ENCODE peak calls at places on chromosome 12, in seven cellular contexts. D is HCT116, A is GM12878, L is HepG2, I is K562, P is H1, X is SK-N-SH. O is an unnamed sample.

GRCh38 chr12:75727577-75727976 is 216.2 kb upstream of the KRR1 start:
- DNase-seq in L (peak; percentile 18), I (no peak), A (no peak), D (no peak), X (no peak), P (no peak), O (no peak)

GRCh38 chr12:78392918-78393317 is 471.7 kb upstream of the SYT1 start:
- DNase-seq in X (peak; percentile 5), A (no peak), D (no peak), L (no peak), I (no peak), P (no peak), O (no peak)

GRCh38 chr12:80269953-80270552 is 170.7 kb downstream of the OTOGL start:
- DNase-seq in X (peak; percentile 10), A (no peak), L (peak; percentile 24), I (peak; percentile 7), P (no peak), D (peak; percentile 23), O (peak; percentile 39)

GRCh38 chr12:40586823-40587222 is 105.4 kb upstream of the CNTN1 start:
- DNase-seq in I (no peak), D (no peak), X (no peak), P (no peak), L (no peak), A (no peak), O (no peak)

GRCh38 chr12:26833692-26834168 is 736 bp upstream of the ITPR2 start:
- DNase-seq in X (peak; percentile 50), A (no peak), L (no peak), P (no peak), I (peak; percentile 19), D (no peak), O (peak; percentile 76)

GRCh38 chr12:24416423-24417109 is 467.1 kb upstream of the SOX5 start:
- DNase-seq in I (no peak), D (no peak), A (no peak), P (no peak), X (no peak), L (no peak), O (no peak)

GRCh38 chr12:4421590-4422031 is 24.0 kb downstream of the FGF6 start:
- DNase-seq in I (peak; percentile 58), A (no peak), P (no peak), X (peak; percentile 82), D (peak; percentile 27), L (peak; percentile 35), O (no peak)

GRCh38 chr12:60494249-60494648 is 898.4 kb downstream of the SLC16A7 start:
- DNase-seq in D (peak; percentile 31), P (no peak), I (peak; percentile 4), L (peak; percentile 32), X (peak; percentile 0), A (no peak), O (peak; percentile 18)

GRCh38 chr12:66584673-66585072 is 94.2 kb downstream of the GRIP1 start:
- DNase-seq in D (no peak), I (no peak), X (no peak), P (no peak), L (no peak), A (no peak), O (no peak)

GRCh38 chr12:128078311-128078851 is 188.6 kb upstream of the TMEM132C start:
- DNase-seq in L (no peak), I (no peak), X (no peak), P (peak; percentile 9), D (no peak), A (no peak), O (no peak)

GRCh38 chr12:7832059-7832696 is 40.5 kb downstream of the SLC2A14 start:
- DNase-seq in D (peak; percentile 32), I (peak; percentile 71), A (no peak), P (no peak), L (peak; percentile 62), X (peak; percentile 49), O (peak; percentile 54)

GRCh38 chr12:4164591-4165558 is 108.7 kb upstream of the CCND2 start:
- DNase-seq in L (no peak), X (no peak), P (peak; percentile 51), D (no peak), I (no peak), A (no peak), O (no peak)

GRCh38 chr12:47736877-47737676 is 11.8 kb upstream of the ENDOU start:
- DNase-seq in P (no peak), X (peak; percentile 84), L (no peak), A (no peak), I (peak; percentile 65), D (no peak), O (no peak)

GRCh38 chr12:54306925-54307731 is 6.3 kb upstream of the NFE2 start:
- DNase-seq in X (peak; percentile 59), P (no peak), L (peak; percentile 58), A (no peak), D (peak; percentile 78), I (peak; percentile 93), O (no peak)

GRCh38 chr12:175759-176158 is 38.2 kb downstream of the SLC6A12 start:
- DNase-seq in A (no peak), I (no peak), D (no peak), X (no peak), P (no peak), L (no peak), O (no peak)

GRCh38 chr12:68037616-68038255 is 48.5 kb downstream of the IFNG-AS1 start:
- DNase-seq in P (no peak), X (no peak), A (no peak), L (no peak), D (no peak), I (no peak), O (no peak)

GRCh38 chr12:5946388-5946787 is 1.3 kb upstream of the ANO2 start:
- DNase-seq in L (no peak), P (no peak), I (no peak), X (no peak), D (no peak), A (no peak), O (no peak)

GRCh38 chr12:12689672-12690287 is 6.2 kb downstream of the GPR19 start:
- DNase-seq in A (no peak), I (no peak), L (no peak), P (no peak), X (no peak), D (no peak), O (no peak)

DNA sequence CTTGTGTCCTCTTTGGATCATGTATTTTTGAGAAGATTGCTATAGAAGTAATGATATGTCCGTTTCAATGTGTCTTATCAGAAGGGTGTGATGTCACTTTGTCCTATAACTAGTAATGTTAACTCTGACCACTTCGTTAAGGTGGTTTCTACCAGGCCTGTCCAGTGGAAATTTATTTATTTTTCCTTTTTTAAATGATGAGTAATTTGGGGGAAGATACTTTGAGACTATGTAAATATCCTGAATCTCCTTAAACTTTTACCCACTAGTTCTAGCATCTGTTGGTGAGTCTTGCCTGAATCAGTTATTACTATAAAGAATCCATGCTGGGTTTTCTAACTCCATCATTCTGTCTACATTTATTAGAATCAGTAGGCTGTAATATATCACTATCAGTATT is 15.3 kb downstream of the EP400 start:
- DNase-seq in D (no peak), I (no peak), P (no peak), L (no peak), X (no peak), A (no peak), O (no peak)
- TF ChIP-seq JUND in D (no peak), I (no peak), P (no peak), L (no peak), X (no peak), A (no peak), O (no peak)

GRCh38 chr12:53233671-53234091 is 1.7 kb upstream of the RARG start:
- DNase-seq in D (no peak), I (no peak), P (no peak), L (no peak), X (no peak), A (no peak), O (no peak)

GRCh38 chr12:53229454-53229853 is 2.6 kb downstream of the RARG start:
- DNase-seq in A (no peak), D (no peak), L (no peak), P (no peak), I (no peak), X (no peak), O (no peak)

GRCh38 chr12:53232641-53233538 is 881 bp upstream of the RARG start:
- DNase-seq in A (no peak), L (no peak), X (peak; percentile 75), P (no peak), D (no peak), I (peak; percentile 38), O (peak; percentile 90)

GRCh38 chr12:53231859-53232640 is at the start of gene RARG:
- DNase-seq in I (peak; percentile 51), A (no peak), P (no peak), L (no peak), D (no peak), X (peak; percentile 93), O (peak; percentile 94)

DNA sequence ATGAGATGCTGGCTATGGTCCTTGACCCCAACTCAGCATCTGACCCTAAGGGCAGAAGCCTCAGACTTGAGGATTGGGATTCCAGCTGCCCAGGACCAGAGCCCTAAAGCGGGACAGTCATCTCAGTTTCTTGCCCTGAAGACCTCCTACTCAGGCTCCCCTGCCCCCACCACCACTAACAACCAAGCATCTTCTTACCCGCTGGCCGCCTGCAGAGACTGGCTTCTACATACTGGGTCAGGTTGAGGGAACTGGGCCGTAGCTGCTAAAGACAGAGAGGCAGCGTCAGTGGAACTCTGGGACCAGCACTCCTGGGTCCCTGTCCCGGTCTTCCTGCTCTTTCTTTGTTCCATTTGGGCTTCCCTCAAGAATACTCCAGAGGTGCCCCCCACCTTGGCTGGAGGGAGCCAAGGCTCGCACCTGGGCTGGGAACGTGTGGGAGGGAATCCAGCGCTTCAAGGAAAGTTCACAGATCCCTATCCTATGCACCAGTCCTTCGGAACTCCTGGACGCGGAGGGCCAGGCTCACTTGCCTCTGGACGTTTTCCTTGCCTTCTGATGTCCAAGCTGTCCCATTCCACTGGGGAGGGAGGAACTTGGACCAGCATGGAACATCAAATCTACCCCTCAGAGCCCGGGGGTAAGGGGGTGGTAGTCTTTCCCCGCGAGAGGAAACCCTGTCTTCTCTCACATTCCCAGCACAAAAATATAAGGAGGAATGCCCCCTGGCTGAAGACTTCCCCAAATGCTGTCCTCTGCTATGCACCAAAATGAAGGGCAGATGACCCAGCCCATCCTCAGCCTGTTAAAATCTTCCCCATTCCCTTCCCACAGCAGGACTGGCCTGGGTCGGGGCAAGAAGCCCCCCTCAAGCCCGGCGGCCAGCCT is 794 bp downstream of the RARG start:
- DNase-seq in A (no peak), D (no peak), P (no peak), L (no peak), I (no peak), X (no peak), O (peak; percentile 44)
- TF ChIP-seq JUND in A (no peak), D (no peak), P (no peak), L (no peak), I (no peak), X (no peak), O (no peak)

DNA sequence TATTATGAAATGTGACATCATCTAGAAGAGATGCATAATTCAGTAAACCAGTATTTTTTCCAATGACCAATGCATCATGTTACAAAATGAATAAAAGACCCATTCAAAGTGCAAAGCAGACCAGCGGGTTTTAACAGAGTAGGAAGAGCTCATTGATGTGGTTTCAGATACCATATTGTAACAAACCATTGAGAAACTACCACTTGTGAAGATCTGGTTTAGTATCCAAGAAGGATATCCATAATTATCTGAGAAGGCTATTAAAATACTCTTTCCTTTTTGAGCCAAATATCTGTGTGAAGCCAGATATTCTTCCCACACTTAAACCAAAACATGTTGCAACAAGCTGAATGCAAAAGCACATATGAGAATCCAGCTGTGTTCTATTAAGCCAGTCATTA is 47.7 kb downstream of the MVK start:
- DNase-seq in I (no peak), L (no peak), P (no peak), A (no peak), X (no peak), D (no peak), O (no peak)
- TF ChIP-seq JUND in I (no peak), L (no peak), P (no peak), A (no peak), X (no peak), D (no peak), O (no peak)

GRCh38 chr12:49111206-49111605 is 559 bp upstream of the LMBR1L start:
- DNase-seq in X (no peak), D (no peak), I (no peak), A (no peak), P (no peak), L (no peak), O (no peak)
- TF ChIP-seq JUND in X (no peak), D (no peak), I (no peak), A (no peak), P (no peak), L (no peak), O (no peak)